ENCODE peak calls at places on chromosome 15, in ten cellular contexts. One of them, this sample, is unnamed.

GRCh38 chr15:67124911-67125588 is 59.6 kb downstream of the SMAD3 start:
- DNase-seq in breast epithelium: no peak
- DNase-seq in CD4-positive, alpha-beta memory T cell: no peak
- DNase-seq in MCF 10A: no peak
- DNase-seq in uterus: no peak
- DNase-seq in GM13976: no peak
- DNase-seq in left ventricle myocardium inferior: no peak
- DNase-seq in pulmonary artery endothelial cell: no peak
- DNase-seq in cerebellum: no peak
- DNase-seq in GM12865: no peak
- DNase-seq in this sample: no peak

GRCh38 chr15:64897345-64897985 is 14.2 kb upstream of the ANKDD1A start:
- DNase-seq in breast epithelium: no peak
- DNase-seq in CD4-positive, alpha-beta memory T cell: no peak
- DNase-seq in MCF 10A: peak
- DNase-seq in uterus: peak
- DNase-seq in GM13976: no peak
- DNase-seq in left ventricle myocardium inferior: peak
- DNase-seq in pulmonary artery endothelial cell: no peak
- DNase-seq in cerebellum: no peak
- DNase-seq in GM12865: no peak
- DNase-seq in this sample: no peak

GRCh38 chr15:68411276-68411675 is 20.7 kb downstream of the ITGA11 start:
- DNase-seq in breast epithelium: peak
- DNase-seq in CD4-positive, alpha-beta memory T cell: no peak
- DNase-seq in MCF 10A: no peak
- DNase-seq in uterus: peak
- DNase-seq in GM13976: no peak
- DNase-seq in left ventricle myocardium inferior: no peak
- DNase-seq in pulmonary artery endothelial cell: no peak
- DNase-seq in cerebellum: no peak
- DNase-seq in GM12865: no peak
- DNase-seq in this sample: no peak

GRCh38 chr15:30990451-30991300 is 752 bp downstream of the MTMR10 start:
- DNase-seq in breast epithelium: no peak
- DNase-seq in CD4-positive, alpha-beta memory T cell: no peak
- DNase-seq in MCF 10A: peak
- DNase-seq in uterus: no peak
- DNase-seq in GM13976: peak
- DNase-seq in left ventricle myocardium inferior: no peak
- DNase-seq in pulmonary artery endothelial cell: no peak
- DNase-seq in cerebellum: peak
- DNase-seq in GM12865: no peak
- DNase-seq in this sample: peak

GRCh38 chr15:81859737-81860516 is 185.9 kb downstream of the MEX3B start:
- DNase-seq in breast epithelium: peak
- DNase-seq in CD4-positive, alpha-beta memory T cell: no peak
- DNase-seq in MCF 10A: no peak
- DNase-seq in uterus: no peak
- DNase-seq in GM13976: no peak
- DNase-seq in left ventricle myocardium inferior: no peak
- DNase-seq in pulmonary artery endothelial cell: no peak
- DNase-seq in cerebellum: no peak
- DNase-seq in GM12865: no peak
- DNase-seq in this sample: no peak

GRCh38 chr15:77295446-77295845 is 124.5 kb downstream of the PEAK1 start:
- DNase-seq in breast epithelium: no peak
- DNase-seq in CD4-positive, alpha-beta memory T cell: no peak
- DNase-seq in MCF 10A: no peak
- DNase-seq in uterus: no peak
- DNase-seq in GM13976: no peak
- DNase-seq in left ventricle myocardium inferior: no peak
- DNase-seq in pulmonary artery endothelial cell: no peak
- DNase-seq in cerebellum: no peak
- DNase-seq in GM12865: no peak
- DNase-seq in this sample: no peak

GRCh38 chr15:29698030-29698701 is 124.1 kb downstream of the TJP1 start:
- DNase-seq in breast epithelium: no peak
- DNase-seq in CD4-positive, alpha-beta memory T cell: no peak
- DNase-seq in MCF 10A: peak
- DNase-seq in uterus: no peak
- DNase-seq in GM13976: no peak
- DNase-seq in left ventricle myocardium inferior: no peak
- DNase-seq in pulmonary artery endothelial cell: peak
- DNase-seq in cerebellum: peak
- DNase-seq in GM12865: no peak
- DNase-seq in this sample: peak

GRCh38 chr15:90876046-90876445 is 7.7 kb downstream of the FURIN start:
- DNase-seq in breast epithelium: no peak
- DNase-seq in CD4-positive, alpha-beta memory T cell: no peak
- DNase-seq in MCF 10A: no peak
- DNase-seq in uterus: no peak
- DNase-seq in GM13976: no peak
- DNase-seq in left ventricle myocardium inferior: no peak
- DNase-seq in pulmonary artery endothelial cell: no peak
- DNase-seq in cerebellum: no peak
- DNase-seq in GM12865: no peak
- DNase-seq in this sample: no peak

GRCh38 chr15:82093774-82094211 is 48.0 kb upstream of the MEX3B start:
- DNase-seq in breast epithelium: no peak
- DNase-seq in CD4-positive, alpha-beta memory T cell: no peak
- DNase-seq in MCF 10A: peak
- DNase-seq in uterus: no peak
- DNase-seq in GM13976: no peak
- DNase-seq in left ventricle myocardium inferior: no peak
- DNase-seq in pulmonary artery endothelial cell: peak
- DNase-seq in cerebellum: no peak
- DNase-seq in GM12865: no peak
- DNase-seq in this sample: peak

GRCh38 chr15:52789601-52790165 is 453 bp downstream of the ONECUT1 start:
- DNase-seq in breast epithelium: no peak
- DNase-seq in CD4-positive, alpha-beta memory T cell: no peak
- DNase-seq in MCF 10A: no peak
- DNase-seq in uterus: no peak
- DNase-seq in GM13976: peak
- DNase-seq in left ventricle myocardium inferior: no peak
- DNase-seq in pulmonary artery endothelial cell: no peak
- DNase-seq in cerebellum: no peak
- DNase-seq in GM12865: peak
- DNase-seq in this sample: no peak